ENCODE peak calls at places on chromosome 7, in eight cellular contexts. One of them, this sample, is unnamed.

GRCh38 chr7:115269486-115269885 is 347.6 kb downstream of the MDFIC start:
- DNase-seq in GM12891: no peak
- DNase-seq in GDM1: no peak
- DNase-seq in pons: no peak
- DNase-seq in Karpas-422: no peak
- DNase-seq in IMR-90: peak; percentile 49
- DNase-seq in lung: no peak
- DNase-seq in endothelial cell: no peak
- DNase-seq in this sample: no peak

GRCh38 chr7:149369497-149369896 is 91.4 kb downstream of the ZNF777 start:
- DNase-seq in GM12891: no peak
- DNase-seq in GDM1: no peak
- DNase-seq in pons: no peak
- DNase-seq in Karpas-422: no peak
- DNase-seq in IMR-90: no peak
- DNase-seq in lung: no peak
- DNase-seq in endothelial cell: no peak
- DNase-seq in this sample: no peak

GRCh38 chr7:35758421-35758820 is 42.4 kb upstream of the SEPTIN7 start:
- DNase-seq in GM12891: no peak
- DNase-seq in GDM1: no peak
- DNase-seq in pons: peak; percentile 74
- DNase-seq in Karpas-422: no peak
- DNase-seq in IMR-90: no peak
- DNase-seq in lung: no peak
- DNase-seq in endothelial cell: peak; percentile 15
- DNase-seq in this sample: peak; percentile 12

GRCh38 chr7:149284343-149284742 is 22.3 kb downstream of the ZNF783 start:
- DNase-seq in GM12891: peak; percentile 56
- DNase-seq in GDM1: no peak
- DNase-seq in pons: no peak
- DNase-seq in Karpas-422: no peak
- DNase-seq in IMR-90: no peak
- DNase-seq in lung: no peak
- DNase-seq in endothelial cell: no peak
- DNase-seq in this sample: no peak

GRCh38 chr7:128792471-128793183 is 859 bp downstream of the CCDC136 start:
- DNase-seq in GM12891: no peak
- DNase-seq in GDM1: no peak
- DNase-seq in pons: no peak
- DNase-seq in Karpas-422: no peak
- DNase-seq in IMR-90: no peak
- DNase-seq in lung: no peak
- DNase-seq in endothelial cell: no peak
- DNase-seq in this sample: no peak

GRCh38 chr7:46744957-46745699 is 824.1 kb upstream of the IGFBP3 start:
- DNase-seq in GM12891: no peak
- DNase-seq in GDM1: no peak
- DNase-seq in pons: no peak
- DNase-seq in Karpas-422: no peak
- DNase-seq in IMR-90: no peak
- DNase-seq in lung: no peak
- DNase-seq in endothelial cell: no peak
- DNase-seq in this sample: peak; percentile 52

GRCh38 chr7:96097802-96098201 is 224.1 kb downstream of the SLC25A13 start:
- DNase-seq in GM12891: no peak
- DNase-seq in GDM1: no peak
- DNase-seq in pons: no peak
- DNase-seq in Karpas-422: no peak
- DNase-seq in IMR-90: peak; percentile 66
- DNase-seq in lung: no peak
- DNase-seq in endothelial cell: no peak
- DNase-seq in this sample: no peak

GRCh38 chr7:22373911-22374310 is 17.0 kb upstream of the RAPGEF5 start:
- DNase-seq in GM12891: no peak
- DNase-seq in GDM1: no peak
- DNase-seq in pons: no peak
- DNase-seq in Karpas-422: no peak
- DNase-seq in IMR-90: no peak
- DNase-seq in lung: no peak
- DNase-seq in endothelial cell: no peak
- DNase-seq in this sample: no peak

GRCh38 chr7:74026406-74027123 is 1.4 kb upstream of the ELN start:
- DNase-seq in GM12891: peak; percentile 83
- DNase-seq in GDM1: peak; percentile 64
- DNase-seq in pons: peak; percentile 81
- DNase-seq in Karpas-422: peak; percentile 85
- DNase-seq in IMR-90: peak; percentile 46
- DNase-seq in lung: peak; percentile 79
- DNase-seq in endothelial cell: peak; percentile 86
- DNase-seq in this sample: peak; percentile 69

GRCh38 chr7:35799846-35800717 is 775 bp upstream of the SEPTIN7 start:
- DNase-seq in GM12891: peak; percentile 36
- DNase-seq in GDM1: peak; percentile 87
- DNase-seq in pons: peak; percentile 73
- DNase-seq in Karpas-422: peak; percentile 96
- DNase-seq in IMR-90: peak; percentile 82
- DNase-seq in lung: peak; percentile 90
- DNase-seq in endothelial cell: peak; percentile 89
- DNase-seq in this sample: peak; percentile 90

GRCh38 chr7:37376386-37376785 is 72.3 kb downstream of the ELMO1 start:
- DNase-seq in GM12891: no peak
- DNase-seq in GDM1: no peak
- DNase-seq in pons: no peak
- DNase-seq in Karpas-422: no peak
- DNase-seq in IMR-90: no peak
- DNase-seq in lung: no peak
- DNase-seq in endothelial cell: no peak
- DNase-seq in this sample: no peak